ENCODE peak calls at places on chromosomes 2 and 18, in nine cellular contexts. One of them, this sample, is unnamed. For H3K27me3 and H3K36me3, the result is how much of the 10 kb centered on the place peaks cover.

GRCh38 chr18:27114842-27115241 is 70.3 kb downstream of the CHST9 start:
- DNase-seq in uterus: no peak
- DNase-seq in fibroblast of lung: no peak
- DNase-seq in testis: no peak
- DNase-seq in IMR-90: no peak
- DNase-seq in CD8-positive, alpha-beta T cell: no peak
- DNase-seq in PC-9: no peak
- DNase-seq in left ventricle myocardium inferior: no peak
- DNase-seq in PC-3: no peak
- DNase-seq in this sample: no peak

GRCh38 chr2:219296142-219296541 is 13.1 kb downstream of the PTPRN start:
- DNase-seq in fibroblast of lung: no peak
- DNase-seq in CD8-positive, alpha-beta T cell: no peak
- DNase-seq in PC-9: no peak
- DNase-seq in IMR-90: no peak
- DNase-seq in uterus: no peak
- DNase-seq in PC-3: no peak
- DNase-seq in left ventricle myocardium inferior: no peak
- DNase-seq in testis: no peak
- DNase-seq in this sample: no peak

GRCh38 chr2:144472046-144472412 is 47.9 kb downstream of the ZEB2 start:
- DNase-seq in PC-9: no peak
- DNase-seq in testis: no peak
- DNase-seq in PC-3: no peak
- DNase-seq in left ventricle myocardium inferior: no peak
- DNase-seq in fibroblast of lung: no peak
- DNase-seq in IMR-90: no peak
- DNase-seq in CD8-positive, alpha-beta T cell: no peak
- DNase-seq in uterus: no peak
- DNase-seq in this sample: no peak

GRCh38 chr2:68569604-68570003 is 73.8 kb upstream of the PROKR1 start:
- DNase-seq in fibroblast of lung: peak
- DNase-seq in PC-9: no peak
- DNase-seq in CD8-positive, alpha-beta T cell: no peak
- DNase-seq in testis: no peak
- DNase-seq in PC-3: peak
- DNase-seq in left ventricle myocardium inferior: no peak
- DNase-seq in uterus: no peak
- DNase-seq in IMR-90: peak
- DNase-seq in this sample: no peak

GRCh38 chr2:86337235-86338099 is at the start of gene REEP1:
- DNase-seq in uterus: no peak
- DNase-seq in fibroblast of lung: peak
- DNase-seq in CD8-positive, alpha-beta T cell: no peak
- DNase-seq in testis: peak
- DNase-seq in left ventricle myocardium inferior: peak
- DNase-seq in PC-9: peak
- DNase-seq in IMR-90: no peak
- DNase-seq in PC-3: no peak
- DNase-seq in this sample: no peak

GRCh38 chr18:61949946-61950345 is 57.1 kb upstream of the RNF152 start:
- DNase-seq in PC-9: no peak
- DNase-seq in IMR-90: peak
- DNase-seq in left ventricle myocardium inferior: no peak
- DNase-seq in CD8-positive, alpha-beta T cell: no peak
- DNase-seq in uterus: peak
- DNase-seq in fibroblast of lung: peak
- DNase-seq in PC-3: no peak
- DNase-seq in testis: no peak
- DNase-seq in this sample: no peak

GRCh38 chr2:200319587-200320337 is 13.3 kb downstream of the SPATS2L start:
- DNase-seq in PC-3: peak
- DNase-seq in IMR-90: peak
- DNase-seq in CD8-positive, alpha-beta T cell: no peak
- DNase-seq in fibroblast of lung: peak
- DNase-seq in PC-9: no peak
- DNase-seq in uterus: no peak
- DNase-seq in left ventricle myocardium inferior: no peak
- DNase-seq in testis: no peak
- DNase-seq in this sample: peak

GRCh38 chr2:197946562-197946961 is 142.2 kb downstream of the PLCL1 start:
- DNase-seq in testis: no peak
- DNase-seq in PC-9: no peak
- DNase-seq in left ventricle myocardium inferior: no peak
- DNase-seq in CD8-positive, alpha-beta T cell: no peak
- DNase-seq in uterus: peak
- DNase-seq in fibroblast of lung: peak
- DNase-seq in IMR-90: no peak
- DNase-seq in PC-3: peak
- DNase-seq in this sample: no peak

GRCh38 chr18:13159579-13159978 is 59.0 kb upstream of the LDLRAD4 start:
- DNase-seq in left ventricle myocardium inferior: no peak
- DNase-seq in IMR-90: peak
- DNase-seq in fibroblast of lung: peak
- DNase-seq in testis: no peak
- DNase-seq in CD8-positive, alpha-beta T cell: no peak
- DNase-seq in uterus: no peak
- DNase-seq in PC-9: peak
- DNase-seq in PC-3: peak
- DNase-seq in this sample: no peak

GRCh38 chr2:141906673-141907072 is 224.1 kb downstream of the LRP1B start:
- DNase-seq in fibroblast of lung: no peak
- DNase-seq in IMR-90: no peak
- DNase-seq in PC-3: peak
- DNase-seq in uterus: no peak
- DNase-seq in testis: no peak
- DNase-seq in PC-9: no peak
- DNase-seq in left ventricle myocardium inferior: no peak
- DNase-seq in CD8-positive, alpha-beta T cell: no peak
- DNase-seq in this sample: no peak

GRCh38 chr18:9516437-9517064 is 41.2 kb downstream of the RALBP1 start:
- DNase-seq in uterus: no peak
- DNase-seq in PC-9: no peak
- DNase-seq in testis: no peak
- DNase-seq in CD8-positive, alpha-beta T cell: no peak
- DNase-seq in PC-3: peak
- DNase-seq in IMR-90: peak
- DNase-seq in left ventricle myocardium inferior: no peak
- DNase-seq in fibroblast of lung: peak
- DNase-seq in this sample: peak
- H3K27me3 ChIP-seq in uterus: under half
- H3K27me3 ChIP-seq in PC-9: under half
- H3K27me3 ChIP-seq in testis: under half
- H3K27me3 ChIP-seq in CD8-positive, alpha-beta T cell: under half
- H3K27me3 ChIP-seq in PC-3: under half
- H3K27me3 ChIP-seq in IMR-90: under half
- H3K27me3 ChIP-seq in left ventricle myocardium inferior: under half
- H3K27me3 ChIP-seq in fibroblast of lung: under half
- H3K27me3 ChIP-seq in this sample: under half

GRCh38 chr2:105800036-105800755 is 55.5 kb downstream of the NCK2 start:
- DNase-seq in CD8-positive, alpha-beta T cell: peak
- DNase-seq in uterus: no peak
- DNase-seq in PC-3: no peak
- DNase-seq in left ventricle myocardium inferior: no peak
- DNase-seq in fibroblast of lung: no peak
- DNase-seq in testis: no peak
- DNase-seq in IMR-90: peak
- DNase-seq in PC-9: no peak
- DNase-seq in this sample: no peak
- TF ChIP-seq CTCF in CD8-positive, alpha-beta T cell: no peak
- TF ChIP-seq CTCF in uterus: no peak
- TF ChIP-seq CTCF in PC-3: no peak
- TF ChIP-seq CTCF in left ventricle myocardium inferior: no peak
- TF ChIP-seq CTCF in fibroblast of lung: no peak
- TF ChIP-seq CTCF in testis: no peak
- TF ChIP-seq CTCF in IMR-90: no peak
- TF ChIP-seq CTCF in PC-9: no peak
- TF ChIP-seq CTCF in this sample: no peak

GRCh38 chr2:224875153-224875552 is 159.0 kb upstream of the CCDC195 start:
- DNase-seq in CD8-positive, alpha-beta T cell: no peak
- DNase-seq in uterus: no peak
- DNase-seq in left ventricle myocardium inferior: no peak
- DNase-seq in PC-9: no peak
- DNase-seq in PC-3: no peak
- DNase-seq in testis: no peak
- DNase-seq in fibroblast of lung: no peak
- DNase-seq in IMR-90: no peak
- DNase-seq in this sample: no peak

GRCh38 chr2:224875870-224876269 is 159.7 kb upstream of the CCDC195 start:
- DNase-seq in CD8-positive, alpha-beta T cell: no peak
- DNase-seq in fibroblast of lung: no peak
- DNase-seq in IMR-90: no peak
- DNase-seq in PC-3: no peak
- DNase-seq in left ventricle myocardium inferior: no peak
- DNase-seq in testis: no peak
- DNase-seq in PC-9: no peak
- DNase-seq in uterus: no peak
- DNase-seq in this sample: no peak

GRCh38 chr2:224870341-224870740 is 154.2 kb upstream of the CCDC195 start:
- DNase-seq in PC-9: no peak
- DNase-seq in fibroblast of lung: peak
- DNase-seq in CD8-positive, alpha-beta T cell: no peak
- DNase-seq in testis: no peak
- DNase-seq in IMR-90: peak
- DNase-seq in left ventricle myocardium inferior: no peak
- DNase-seq in uterus: no peak
- DNase-seq in PC-3: no peak
- DNase-seq in this sample: no peak

GRCh38 chr2:224869601-224870000 is 153.4 kb upstream of the CCDC195 start:
- DNase-seq in PC-3: peak
- DNase-seq in fibroblast of lung: peak
- DNase-seq in CD8-positive, alpha-beta T cell: no peak
- DNase-seq in left ventricle myocardium inferior: no peak
- DNase-seq in uterus: no peak
- DNase-seq in IMR-90: peak
- DNase-seq in PC-9: no peak
- DNase-seq in testis: no peak
- DNase-seq in this sample: no peak

GRCh38 chr2:224871813-224872212 is 155.6 kb upstream of the CCDC195 start:
- DNase-seq in fibroblast of lung: no peak
- DNase-seq in uterus: no peak
- DNase-seq in PC-9: no peak
- DNase-seq in CD8-positive, alpha-beta T cell: no peak
- DNase-seq in IMR-90: no peak
- DNase-seq in PC-3: no peak
- DNase-seq in left ventricle myocardium inferior: no peak
- DNase-seq in testis: no peak
- DNase-seq in this sample: no peak
- H3K36me3 ChIP-seq in fibroblast of lung: under half
- H3K36me3 ChIP-seq in uterus: under half
- H3K36me3 ChIP-seq in PC-9: under half
- H3K36me3 ChIP-seq in CD8-positive, alpha-beta T cell: half or more
- H3K36me3 ChIP-seq in IMR-90: under half
- H3K36me3 ChIP-seq in PC-3: under half
- H3K36me3 ChIP-seq in left ventricle myocardium inferior: under half
- H3K36me3 ChIP-seq in testis: under half
- H3K36me3 ChIP-seq in this sample: under half

DNA sequence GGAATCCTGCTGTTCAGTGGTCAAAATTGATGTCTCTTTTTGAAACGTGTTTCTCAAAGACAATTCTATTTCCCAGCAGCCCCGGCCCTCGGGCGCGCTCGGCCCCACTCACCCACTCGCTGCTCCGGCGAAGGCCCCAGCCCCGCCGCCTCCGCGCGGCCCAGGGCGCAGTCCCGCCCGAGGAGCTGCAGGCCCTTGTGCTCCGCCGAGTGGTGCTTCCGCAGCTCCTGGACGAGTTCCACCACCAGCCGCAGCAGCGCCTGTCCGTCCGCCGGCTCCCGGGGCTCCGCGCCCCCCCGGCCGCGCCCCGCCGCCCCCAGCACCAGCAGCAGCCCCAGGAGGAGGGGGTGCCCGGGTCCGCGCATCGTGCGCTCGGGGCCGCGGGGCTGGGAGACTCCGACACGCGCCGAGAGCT is 413 bp downstream of the ALKAL2 start:
- DNase-seq in left ventricle myocardium inferior: no peak
- DNase-seq in IMR-90: peak
- DNase-seq in fibroblast of lung: peak
- DNase-seq in PC-3: no peak
- DNase-seq in testis: peak
- DNase-seq in CD8-positive, alpha-beta T cell: no peak
- DNase-seq in uterus: peak
- DNase-seq in PC-9: no peak
- DNase-seq in this sample: no peak
- H3K27me3 ChIP-seq in left ventricle myocardium inferior: half or more
- H3K27me3 ChIP-seq in IMR-90: under half
- H3K27me3 ChIP-seq in fibroblast of lung: under half
- H3K27me3 ChIP-seq in PC-3: under half
- H3K27me3 ChIP-seq in testis: under half
- H3K27me3 ChIP-seq in CD8-positive, alpha-beta T cell: under half
- H3K27me3 ChIP-seq in uterus: under half
- H3K27me3 ChIP-seq in PC-9: under half
- H3K27me3 ChIP-seq in this sample: under half